ENCODE peak calls at places on chromosomes 3 and 15, in five cellular contexts. D, E, O, Q and T are unnamed samples.

GRCh38 chr3:169771651-169772529 is 1.3 kb upstream of the MYNN start:
- DNase-seq in O (peak), Q (peak), E (peak), D (peak), T (peak)

GRCh38 chr15:95922431-95922830 is 408.1 kb upstream of the NR2F2 start:
- DNase-seq in Q (no peak), E (no peak), D (no peak), O (no peak), T (no peak)

GRCh38 chr15:101188517-101189340 is 63.1 kb downstream of the CHSY1 start:
- DNase-seq in O (peak), D (no peak), E (no peak), Q (peak), T (no peak)

GRCh38 chr3:51706788-51707731 is at the start of gene GRM2:
- DNase-seq in Q (peak), E (peak), O (peak), D (peak), T (peak)

GRCh38 chr15:85479071-85479647 is 98.8 kb downstream of the AKAP13 start:
- DNase-seq in O (peak), D (no peak), E (no peak), Q (no peak), T (no peak)

GRCh38 chr15:57861039-57861638 is 154.6 kb downstream of the POLR2M start:
- DNase-seq in D (peak), E (no peak), Q (peak), O (peak), T (no peak)

GRCh38 chr3:70000563-70001081 is 1.1 kb downstream of the SAMMSON start:
- DNase-seq in Q (no peak), O (peak), D (peak), E (no peak), T (no peak)

GRCh38 chr3:166013073-166013679 is 176.0 kb upstream of the BCHE start:
- DNase-seq in E (no peak), D (peak), Q (peak), O (peak), T (no peak)

GRCh38 chr3:12239301-12239700 is 49.6 kb upstream of the PPARG start:
- DNase-seq in E (no peak), D (no peak), Q (no peak), O (no peak), T (no peak)

GRCh38 chr3:56672-57071 is 139.9 kb upstream of the CHL1 start:
- DNase-seq in Q (no peak), E (no peak), D (no peak), O (no peak), T (no peak)

GRCh38 chr3:172102123-172102882 is 62.9 kb downstream of the FNDC3B start:
- DNase-seq in O (no peak), E (no peak), Q (no peak), D (no peak), T (no peak)

GRCh38 chr15:52290800-52291199 is 4.8 kb downstream of the MYO5C start:
- DNase-seq in O (no peak), E (no peak), Q (no peak), D (no peak), T (no peak)

GRCh38 chr3:108159865-108160264 is 62.4 kb downstream of the IFT57 start:
- DNase-seq in E (no peak), D (no peak), O (no peak), Q (no peak), T (no peak)

GRCh38 chr15:42584031-42584765 is 8.8 kb downstream of the STARD9 start:
- DNase-seq in D (peak), Q (no peak), E (peak), O (no peak), T (no peak)

DNA sequence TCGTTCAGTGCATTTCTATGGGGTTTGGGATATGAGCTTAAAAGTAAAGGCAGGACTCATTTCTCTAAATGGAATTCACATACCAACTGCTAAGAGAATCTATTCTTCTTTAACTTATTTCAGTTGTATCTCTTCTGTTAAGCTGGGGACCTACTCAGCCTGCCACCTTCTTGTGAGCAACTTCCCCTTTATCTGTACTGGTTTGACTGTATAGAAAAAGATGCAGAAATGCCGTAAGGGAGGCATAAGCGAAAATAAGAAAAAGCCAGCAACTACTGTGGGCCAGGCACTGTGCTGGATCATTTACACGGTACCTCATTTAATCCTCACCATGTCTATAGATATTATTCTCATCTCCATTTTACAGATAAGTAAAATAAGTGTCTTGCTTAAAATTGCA is 38.4 kb downstream of the RBMS3 start:
- DNase-seq in Q (no peak), E (no peak), O (no peak), D (no peak), T (no peak)
- H2BK12ac ChIP-seq in Q (no peak), E (no peak), O (no peak), D (no peak), T (no peak)

GRCh38 chr3:178486903-178487302 is 49.3 kb upstream of the KCNMB2 start:
- DNase-seq in E (no peak), Q (no peak), D (no peak), O (no peak), T (no peak)

GRCh38 chr3:178494376-178494775 is 41.9 kb upstream of the KCNMB2 start:
- DNase-seq in E (no peak), Q (no peak), O (peak), D (no peak), T (no peak)

GRCh38 chr3:178496911-178497310 is 39.3 kb upstream of the KCNMB2 start:
- DNase-seq in Q (no peak), D (no peak), E (no peak), O (no peak), T (no peak)

DNA sequence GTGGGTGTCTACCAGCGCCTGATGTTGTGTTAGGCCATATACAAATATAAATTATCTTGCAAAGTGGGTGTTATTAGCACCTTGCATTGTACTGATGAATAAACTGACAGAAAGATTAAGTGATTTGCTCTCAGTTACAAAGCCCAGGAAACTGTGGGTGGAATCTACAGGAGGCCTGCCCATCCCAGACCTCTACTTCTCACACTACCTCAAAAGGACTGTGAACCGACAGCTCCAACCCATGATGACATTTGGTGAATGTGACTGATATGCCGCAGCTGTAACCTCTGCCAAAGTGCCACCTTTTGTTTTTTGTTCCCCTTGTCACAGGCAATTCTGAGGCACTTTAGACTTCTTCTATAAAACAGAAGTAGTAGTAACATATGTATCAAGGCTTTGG is 43.7 kb upstream of the KCNMB2 start:
- DNase-seq in Q (no peak), E (no peak), O (no peak), D (no peak), T (no peak)
- H2BK12ac ChIP-seq in Q (no peak), E (no peak), O (no peak), D (no peak), T (no peak)

GRCh38 chr15:74130849-74131617 is 647 bp downstream of the ISLR2 start:
- DNase-seq in Q (no peak), E (no peak), D (no peak), O (no peak), T (no peak)
- H2BK12ac ChIP-seq in Q (no peak), E (no peak), D (no peak), O (no peak), T (peak)

DNA sequence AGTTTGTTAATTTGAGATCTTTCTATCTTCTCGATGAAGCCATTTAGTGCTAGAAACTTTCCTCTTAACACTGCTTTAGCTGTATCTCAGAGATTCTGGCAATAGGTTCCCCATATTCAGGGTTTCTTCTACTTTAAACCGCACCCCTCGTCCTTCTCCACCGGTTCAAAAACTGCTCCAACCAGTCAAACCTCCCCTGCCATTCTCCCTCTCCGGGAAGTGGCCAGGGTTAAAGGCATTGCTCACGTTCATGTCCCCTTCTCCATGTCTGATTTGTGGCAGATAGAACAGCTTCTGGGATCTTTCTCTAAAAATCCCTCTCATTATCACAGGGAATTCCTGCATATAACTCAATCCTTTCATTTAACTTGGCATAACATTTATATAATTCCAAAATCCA is 14.4 kb downstream of the ALDH1L1 start:
- DNase-seq in E (no peak), D (no peak), Q (no peak), O (no peak), T (peak)
- H2BK12ac ChIP-seq in E (no peak), D (no peak), Q (no peak), O (no peak), T (no peak)

GRCh38 chr15:89247441-89247840 is 3.7 kb downstream of the FANCI start:
- DNase-seq in D (no peak), O (no peak), Q (no peak), E (no peak), T (no peak)
- H2BK12ac ChIP-seq in D (no peak), O (no peak), Q (no peak), E (no peak), T (no peak)

GRCh38 chr3:197589545-197589944 is 33.8 kb upstream of the BDH1 start:
- DNase-seq in Q (no peak), D (no peak), E (no peak), O (no peak), T (no peak)

GRCh38 chr3:197591816-197592215 is 36.0 kb upstream of the BDH1 start:
- DNase-seq in E (no peak), O (no peak), Q (no peak), D (no peak), T (peak)

GRCh38 chr3:197590313-197590962 is 34.7 kb upstream of the BDH1 start:
- DNase-seq in O (no peak), E (no peak), D (no peak), Q (peak), T (no peak)

GRCh38 chr3:197593046-197593380 is 37.2 kb upstream of the BDH1 start:
- DNase-seq in E (no peak), D (no peak), O (no peak), Q (no peak), T (no peak)

GRCh38 chr3:197592361-197593045 is 36.7 kb upstream of the BDH1 start:
- DNase-seq in E (no peak), Q (no peak), D (no peak), O (no peak), T (no peak)
- H2BK12ac ChIP-seq in E (no peak), Q (no peak), D (no peak), O (no peak), T (peak)

DNA sequence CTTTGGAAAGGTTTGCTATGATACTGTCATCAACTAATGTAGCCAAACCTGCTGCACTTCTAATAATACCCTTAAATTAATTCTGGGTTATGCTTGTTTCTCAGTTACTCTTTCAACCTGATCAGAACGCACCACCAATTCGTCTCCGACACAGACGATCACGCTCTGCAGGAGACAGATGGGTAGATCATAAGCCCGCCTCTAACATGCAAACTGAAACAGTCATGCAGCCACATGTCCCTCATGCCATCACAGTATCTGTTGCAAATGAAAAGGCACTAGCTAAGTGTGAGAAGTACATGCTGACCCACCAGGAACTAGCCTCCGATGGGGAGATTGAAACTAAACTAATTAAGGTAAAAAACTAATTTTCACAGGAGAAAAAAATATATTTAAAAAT is 7.9 kb upstream of the RPLP1 start:
- DNase-seq in E (no peak), O (no peak), D (no peak), Q (no peak), T (no peak)
- H2BK12ac ChIP-seq in E (no peak), O (no peak), D (no peak), Q (no peak), T (no peak)

DNA sequence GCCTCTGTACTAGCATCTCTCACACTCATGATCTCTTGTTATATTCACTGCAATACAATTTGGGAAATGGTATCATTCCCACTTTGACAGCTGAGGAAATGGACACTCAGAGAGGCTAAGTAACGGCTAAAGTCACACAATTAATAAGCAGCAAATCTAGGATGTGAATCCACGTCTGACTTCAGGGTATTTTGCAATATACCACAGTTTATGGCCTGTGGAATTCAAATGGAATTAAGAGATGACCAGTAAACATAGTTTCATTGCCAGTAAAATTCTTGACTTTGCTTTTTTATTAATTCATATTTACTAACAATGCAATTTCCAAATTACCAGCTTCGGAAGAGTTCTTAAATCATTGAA is 61.1 kb downstream of the CCNL1 start:
- DNase-seq in D (no peak), Q (no peak), E (no peak), O (peak), T (no peak)
- H2BK12ac ChIP-seq in D (no peak), Q (no peak), E (no peak), O (no peak), T (no peak)